ENCODE peak calls at places on chromosomes 4 and X, in four cellular contexts. One of them, this sample, is unnamed.

GRCh38 chr4:19478791-19479190 is 772.9 kb upstream of the SLIT2 start:
- DNase-seq in H9: no peak
- DNase-seq in sigmoid colon: no peak
- DNase-seq in CD4-positive, alpha-beta T cell: no peak
- DNase-seq in this sample: no peak

GRCh38 chrX:24494544-24495113 is 29.5 kb downstream of the PDK3 start:
- DNase-seq in H9: no peak
- DNase-seq in sigmoid colon: peak
- DNase-seq in CD4-positive, alpha-beta T cell: no peak
- DNase-seq in this sample: peak

GRCh38 chrX:123920065-123920785 is 41.3 kb upstream of the STAG2 start:
- DNase-seq in H9: no peak
- DNase-seq in sigmoid colon: no peak
- DNase-seq in CD4-positive, alpha-beta T cell: no peak
- DNase-seq in this sample: no peak

GRCh38 chr4:185033950-185034349 is 15.7 kb downstream of the HELT start:
- DNase-seq in H9: no peak
- DNase-seq in sigmoid colon: no peak
- DNase-seq in CD4-positive, alpha-beta T cell: no peak
- DNase-seq in this sample: no peak

GRCh38 chr4:145523117-145523516 is 41.5 kb downstream of the SMAD1 start:
- DNase-seq in H9: no peak
- DNase-seq in sigmoid colon: no peak
- DNase-seq in CD4-positive, alpha-beta T cell: no peak
- DNase-seq in this sample: no peak

GRCh38 chrX:85108165-85108564 is 104.5 kb downstream of the APOOL start:
- DNase-seq in H9: no peak
- DNase-seq in sigmoid colon: no peak
- DNase-seq in CD4-positive, alpha-beta T cell: no peak
- DNase-seq in this sample: no peak

GRCh38 chr4:24802648-24803047 is 7.3 kb downstream of the SOD3 start:
- DNase-seq in H9: no peak
- DNase-seq in sigmoid colon: no peak
- DNase-seq in CD4-positive, alpha-beta T cell: no peak
- DNase-seq in this sample: no peak

GRCh38 chr4:65880594-65880993 is 210.3 kb upstream of the EPHA5 start:
- DNase-seq in H9: no peak
- DNase-seq in sigmoid colon: no peak
- DNase-seq in CD4-positive, alpha-beta T cell: no peak
- DNase-seq in this sample: no peak

GRCh38 chr4:53474178-53474577 is 96.7 kb downstream of the FIP1L1 start:
- DNase-seq in H9: no peak
- DNase-seq in sigmoid colon: no peak
- DNase-seq in CD4-positive, alpha-beta T cell: no peak
- DNase-seq in this sample: no peak

DNA sequence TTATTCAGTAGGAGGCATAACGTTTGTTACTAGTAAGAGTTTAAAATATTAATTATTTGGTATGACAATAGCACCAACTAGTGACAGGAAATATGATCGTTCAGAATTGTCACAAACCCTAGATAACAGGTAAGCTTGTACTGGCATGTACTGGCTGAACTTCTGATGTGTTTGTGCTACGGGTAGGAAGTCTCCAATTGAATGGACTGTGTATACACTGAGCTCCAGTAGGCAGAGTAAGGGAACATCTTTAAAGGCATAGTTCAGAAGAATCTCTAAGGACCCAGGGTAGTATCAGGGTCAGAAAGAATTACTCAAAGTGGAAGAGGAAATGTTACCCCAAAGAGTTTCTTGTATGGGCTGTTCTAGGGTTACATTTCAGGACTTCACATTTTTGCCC is 230.4 kb downstream of the EDA2R start:
- DNase-seq in H9: no peak
- DNase-seq in sigmoid colon: no peak
- DNase-seq in CD4-positive, alpha-beta T cell: no peak
- DNase-seq in this sample: no peak
- TF ChIP-seq CTCF in H9: no peak
- TF ChIP-seq CTCF in sigmoid colon: no peak
- TF ChIP-seq CTCF in CD4-positive, alpha-beta T cell: peak
- TF ChIP-seq CTCF in this sample: peak

GRCh38 chr4:156472624-156473023 is 499.0 kb downstream of the PDGFC start:
- DNase-seq in H9: no peak
- DNase-seq in sigmoid colon: no peak
- DNase-seq in CD4-positive, alpha-beta T cell: no peak
- DNase-seq in this sample: no peak

GRCh38 chr4:156475322-156475721 is 496.3 kb downstream of the PDGFC start:
- DNase-seq in H9: no peak
- DNase-seq in sigmoid colon: no peak
- DNase-seq in CD4-positive, alpha-beta T cell: no peak
- DNase-seq in this sample: no peak

GRCh38 chr4:156481845-156482244 is 489.8 kb downstream of the PDGFC start:
- DNase-seq in H9: no peak
- DNase-seq in sigmoid colon: no peak
- DNase-seq in CD4-positive, alpha-beta T cell: no peak
- DNase-seq in this sample: no peak

GRCh38 chr4:156473175-156473574 is 498.4 kb downstream of the PDGFC start:
- DNase-seq in H9: no peak
- DNase-seq in sigmoid colon: no peak
- DNase-seq in CD4-positive, alpha-beta T cell: no peak
- DNase-seq in this sample: no peak

DNA sequence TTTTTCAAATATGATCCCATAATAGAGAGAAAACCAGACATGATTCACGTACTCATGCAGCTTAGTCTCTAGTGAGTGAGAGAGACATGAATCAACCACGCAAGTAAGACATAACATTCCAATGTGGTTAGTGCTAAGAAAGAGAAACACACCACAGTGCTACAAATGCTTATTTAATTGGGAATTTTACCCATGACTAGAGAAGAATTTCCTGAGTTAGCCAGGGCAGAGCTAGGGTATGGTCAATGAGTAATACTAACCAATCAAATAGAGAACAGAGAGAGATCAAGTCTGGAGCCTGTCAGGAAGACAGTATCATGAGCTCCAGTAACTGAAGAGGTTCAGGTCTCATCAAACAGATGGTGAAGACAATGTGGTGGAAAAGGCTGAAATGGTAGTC is 495.2 kb downstream of the PDGFC start:
- DNase-seq in H9: no peak
- DNase-seq in sigmoid colon: no peak
- DNase-seq in CD4-positive, alpha-beta T cell: no peak
- DNase-seq in this sample: no peak
- TF ChIP-seq CTCF in H9: no peak
- TF ChIP-seq CTCF in sigmoid colon: no peak
- TF ChIP-seq CTCF in CD4-positive, alpha-beta T cell: no peak
- TF ChIP-seq CTCF in this sample: no peak

GRCh38 chrX:102154900-102155805 is 624 bp downstream of the BEX5 start:
- DNase-seq in H9: peak
- DNase-seq in sigmoid colon: no peak
- DNase-seq in CD4-positive, alpha-beta T cell: peak
- DNase-seq in this sample: no peak

GRCh38 chrX:102155806-102156179 is at the start of gene BEX5:
- DNase-seq in H9: peak
- DNase-seq in sigmoid colon: peak
- DNase-seq in CD4-positive, alpha-beta T cell: peak
- DNase-seq in this sample: peak

DNA sequence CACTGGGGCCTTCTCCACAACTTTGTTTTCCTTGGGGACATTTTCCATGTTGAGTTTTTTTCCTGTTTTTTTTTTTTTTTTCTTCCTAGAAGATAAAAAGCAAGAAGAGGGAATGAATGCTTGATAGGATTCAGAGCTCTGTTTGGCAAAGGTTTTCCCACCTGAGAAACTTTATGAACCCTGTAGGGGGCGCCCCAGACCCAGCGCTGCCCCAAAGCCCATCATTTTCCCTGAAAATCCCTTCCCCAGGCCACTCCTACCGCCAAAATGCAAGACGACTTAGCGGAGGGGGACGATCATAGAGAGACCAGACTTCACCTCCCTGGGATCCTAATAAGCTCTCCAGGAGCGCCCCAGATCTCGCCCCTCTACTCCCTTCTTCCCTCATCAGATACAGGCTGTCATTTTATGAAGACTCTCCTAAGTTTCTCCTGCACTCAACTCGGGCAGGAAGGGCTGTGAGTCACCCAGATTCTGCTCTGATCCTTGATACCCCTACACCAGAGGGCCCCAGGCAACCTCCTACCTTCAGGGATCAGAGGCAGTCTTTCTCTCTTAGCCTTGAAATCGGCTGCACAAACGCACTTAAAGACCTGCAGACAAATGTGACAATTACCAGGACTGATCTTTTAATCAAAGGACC is 1.4 kb downstream of the BEX5 start:
- DNase-seq in H9: peak
- DNase-seq in sigmoid colon: no peak
- DNase-seq in CD4-positive, alpha-beta T cell: peak
- DNase-seq in this sample: no peak
- TF ChIP-seq CTCF in H9: peak
- TF ChIP-seq CTCF in sigmoid colon: no peak
- TF ChIP-seq CTCF in CD4-positive, alpha-beta T cell: peak
- TF ChIP-seq CTCF in this sample: peak

DNA sequence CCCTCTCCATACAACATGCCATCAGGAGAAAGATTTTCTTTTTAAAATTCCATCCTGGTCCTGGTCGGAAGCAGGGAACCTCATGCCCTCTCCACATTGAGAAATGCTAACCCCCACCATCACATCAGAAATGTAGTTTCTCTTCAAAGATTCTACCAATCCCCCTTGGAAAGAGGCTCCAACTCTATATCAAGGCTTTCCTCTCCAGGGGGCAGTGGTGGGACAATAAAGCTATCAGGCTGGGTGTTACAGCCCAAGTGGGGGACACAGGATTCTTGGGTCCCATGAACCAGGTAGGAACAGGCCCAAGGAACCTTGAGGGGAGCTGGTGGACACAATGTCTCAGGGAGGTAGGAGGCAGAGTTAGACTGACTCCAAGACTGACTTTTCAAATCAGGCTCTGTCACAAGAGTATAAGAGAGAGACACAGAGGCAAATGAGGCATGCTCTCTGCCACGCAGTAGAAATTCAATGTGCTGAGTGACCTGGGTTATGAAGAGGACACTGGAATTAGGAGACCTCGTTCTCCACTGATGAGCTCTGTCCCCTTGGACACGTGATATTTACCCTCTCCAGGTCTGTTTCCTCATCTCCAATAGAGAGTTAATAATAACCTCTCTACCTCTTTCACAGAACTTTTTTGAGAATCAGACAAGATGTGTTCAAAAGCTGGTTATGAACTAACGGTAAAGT is 4.5 kb downstream of the GJB1 start:
- DNase-seq in H9: no peak
- DNase-seq in sigmoid colon: no peak
- DNase-seq in CD4-positive, alpha-beta T cell: no peak
- DNase-seq in this sample: peak
- TF ChIP-seq CTCF in H9: no peak
- TF ChIP-seq CTCF in sigmoid colon: no peak
- TF ChIP-seq CTCF in CD4-positive, alpha-beta T cell: no peak
- TF ChIP-seq CTCF in this sample: no peak

GRCh38 chr4:3074078-3074845 is at the start of the genes HTT and HTT-AS:
- DNase-seq in H9: peak
- DNase-seq in sigmoid colon: peak
- DNase-seq in CD4-positive, alpha-beta T cell: peak
- DNase-seq in this sample: peak
- TF ChIP-seq CTCF in H9: no peak
- TF ChIP-seq CTCF in sigmoid colon: no peak
- TF ChIP-seq CTCF in CD4-positive, alpha-beta T cell: no peak
- TF ChIP-seq CTCF in this sample: no peak

GRCh38 chrX:96372313-96373046 is 312.2 kb upstream of the DIAPH2 start:
- DNase-seq in H9: peak
- DNase-seq in sigmoid colon: no peak
- DNase-seq in CD4-positive, alpha-beta T cell: no peak
- DNase-seq in this sample: no peak
- TF ChIP-seq CTCF in H9: peak
- TF ChIP-seq CTCF in sigmoid colon: peak
- TF ChIP-seq CTCF in CD4-positive, alpha-beta T cell: no peak
- TF ChIP-seq CTCF in this sample: peak

GRCh38 chrX:2500091-2500680 is 590 bp downstream of the DHRSX start:
- DNase-seq in H9: peak
- DNase-seq in sigmoid colon: no peak
- DNase-seq in CD4-positive, alpha-beta T cell: peak
- DNase-seq in this sample: peak
- TF ChIP-seq CTCF in H9: peak
- TF ChIP-seq CTCF in sigmoid colon: no peak
- TF ChIP-seq CTCF in CD4-positive, alpha-beta T cell: no peak
- TF ChIP-seq CTCF in this sample: peak